ENCODE peak calls at places on chromosome 3, in nine cellular contexts. I is neural progenitor cell; C is RPMI7951; X is left ventricle myocardium superior; V is GM12865; S is NCI-H1092 treated with DMSO at 0.1 percent for 48 hours; F is hippocampal formation; U is endodermal cell; L is stimulated activated CD8-positive, alpha-beta memory T cell treated with anti-CD3 and anti-CD28 coated beads, Interleukin-4, amount 100 ng/mL, for 48 hours. A is an unnamed sample.

GRCh38 chr3:13148561-13149330 is 75.5 kb upstream of the IQSEC1 start:
- DNase-seq in S (no peak), F (no peak), X (no peak), L (no peak), U (peak), C (no peak), I (peak), V (no peak), A (no peak)

GRCh38 chr3:30428251-30428650 is 178.2 kb upstream of the TGFBR2 start:
- DNase-seq in V (no peak), I (no peak), S (no peak), U (no peak), C (peak), L (no peak), F (no peak), X (no peak), A (no peak)

GRCh38 chr3:193129607-193130006 is 111.4 kb upstream of the PLAAT1 start:
- DNase-seq in X (no peak), V (no peak), S (peak), C (no peak), L (no peak), I (no peak), U (peak), F (no peak), A (peak)

GRCh38 chr3:148044141-148044540 is 635.0 kb downstream of the ZIC1 start:
- DNase-seq in L (no peak), C (no peak), U (no peak), S (no peak), I (no peak), V (no peak), X (no peak), F (no peak), A (no peak)

GRCh38 chr3:195237981-195238625 is 32.9 kb downstream of the XXYLT1 start:
- DNase-seq in S (no peak), C (no peak), V (no peak), U (peak), X (no peak), L (no peak), I (no peak), F (no peak), A (no peak)

GRCh38 chr3:110352841-110353595 is 718.6 kb upstream of the NECTIN3 start:
- DNase-seq in V (no peak), C (peak), S (no peak), U (no peak), F (no peak), L (no peak), I (no peak), X (no peak), A (no peak)

GRCh38 chr3:30227571-30228301 is 378.7 kb upstream of the TGFBR2 start:
- DNase-seq in C (peak), V (no peak), U (no peak), F (no peak), I (no peak), S (no peak), X (no peak), L (no peak), A (no peak)

GRCh38 chr3:100384735-100385134 is 16.2 kb downstream of the TOMM70 start:
- DNase-seq in S (no peak), V (no peak), C (no peak), F (no peak), X (no peak), U (no peak), I (no peak), L (no peak), A (no peak)

GRCh38 chr3:50047426-50047825 is 41.3 kb upstream of the RBM5 start:
- DNase-seq in U (no peak), C (no peak), V (no peak), S (no peak), I (no peak), F (no peak), X (no peak), L (no peak), A (no peak)

GRCh38 chr3:119663885-119664284 is 3.5 kb upstream of the POPDC2 start:
- DNase-seq in S (no peak), L (no peak), U (no peak), F (no peak), V (no peak), X (no peak), I (no peak), C (peak), A (no peak)

GRCh38 chr3:5811051-5811450 is 623.5 kb downstream of the EDEM1 start:
- DNase-seq in S (no peak), X (no peak), V (no peak), C (no peak), F (no peak), L (no peak), I (no peak), U (no peak), A (no peak)

GRCh38 chr3:75978686-75979085 is 193.3 kb upstream of the ZNF717 start:
- DNase-seq in V (no peak), U (no peak), S (no peak), X (no peak), C (no peak), I (no peak), L (no peak), F (no peak), A (no peak)

GRCh38 chr3:94146455-94146854 is 83.6 kb downstream of the NSUN3 start:
- DNase-seq in U (no peak), I (no peak), C (no peak), X (no peak), L (no peak), V (no peak), S (no peak), F (no peak), A (no peak)

GRCh38 chr3:194268659-194269487 is 82.3 kb downstream of the CPN2 start:
- DNase-seq in F (no peak), S (no peak), V (no peak), U (peak), L (no peak), X (no peak), I (no peak), C (no peak), A (no peak)

GRCh38 chr3:126355251-126355650 is 2.0 kb downstream of the KLF15 start:
- DNase-seq in F (no peak), U (peak), I (no peak), L (no peak), X (no peak), V (no peak), S (no peak), C (no peak), A (no peak)

GRCh38 chr3:196189608-196190347 is 21.4 kb downstream of the ZDHHC19 start:
- DNase-seq in L (no peak), C (no peak), S (no peak), I (no peak), X (no peak), V (no peak), F (peak), U (no peak), A (no peak)

GRCh38 chr3:132317229-132317948 is at the start of gene ACP3:
- DNase-seq in U (peak), I (peak), V (peak), S (no peak), X (peak), F (peak), L (no peak), C (peak), A (no peak)

GRCh38 chr3:55283441-55283925 is 203.6 kb downstream of the WNT5A start:
- DNase-seq in V (no peak), U (peak), C (no peak), I (no peak), F (no peak), L (no peak), X (no peak), S (no peak), A (no peak)

GRCh38 chr3:152254031-152254430 is 14.7 kb upstream of the MBNL1 start:
- DNase-seq in L (no peak), F (no peak), V (peak), S (no peak), X (no peak), I (no peak), C (no peak), U (no peak), A (no peak)

GRCh38 chr3:46860381-46861292 is 2.6 kb downstream of the MYL3 start:
- DNase-seq in F (no peak), X (peak), U (peak), V (peak), L (peak), I (no peak), S (no peak), C (peak), A (peak)

GRCh38 chr3:32819581-32820348 is 2.0 kb downstream of the TRIM71 start:
- DNase-seq in V (no peak), L (no peak), X (no peak), I (peak), C (no peak), U (peak), S (no peak), F (no peak), A (no peak)

GRCh38 chr3:119529883-119530282 is 29.5 kb downstream of the CD80 start:
- DNase-seq in S (no peak), C (no peak), U (no peak), F (no peak), V (no peak), I (no peak), X (no peak), L (no peak), A (no peak)

GRCh38 chr3:53774414-53774813 is 71.8 kb downstream of the CHDH start:
- DNase-seq in V (no peak), L (no peak), C (no peak), I (no peak), S (no peak), F (no peak), X (no peak), U (no peak), A (no peak)

GRCh38 chr3:131053021-131053420 is 26.3 kb downstream of the NEK11 start:
- DNase-seq in I (no peak), U (no peak), C (peak), V (peak), X (no peak), S (no peak), L (no peak), F (no peak), A (peak)

GRCh38 chr3:50189274-50189673 is 2.1 kb upstream of the GNAT1 start:
- DNase-seq in F (peak), I (peak), S (peak), L (peak), X (peak), U (peak), V (peak), C (peak), A (peak)

GRCh38 chr3:142724682-142725351 is 983 bp downstream of the TRPC1 start:
- DNase-seq in S (peak), L (no peak), X (peak), C (peak), I (peak), U (peak), F (no peak), V (no peak), A (peak)

GRCh38 chr3:71862374-71863145 is 77.6 kb upstream of the PROK2 start:
- DNase-seq in I (no peak), L (no peak), X (no peak), U (no peak), F (no peak), C (no peak), S (no peak), V (no peak), A (no peak)

GRCh38 chr3:59502806-59503205 is 453.0 kb upstream of the CFAP20DC start:
- DNase-seq in F (no peak), V (no peak), I (no peak), C (peak), U (no peak), S (no peak), X (no peak), L (peak), A (no peak)

GRCh38 chr3:9542182-9542581 is 11.4 kb downstream of the LHFPL4 start:
- DNase-seq in L (no peak), I (no peak), U (no peak), S (no peak), V (no peak), F (no peak), C (no peak), X (no peak), A (no peak)

GRCh38 chr3:150216866-150217600 is 191.1 kb upstream of the TSC22D2 start:
- DNase-seq in C (no peak), F (no peak), U (no peak), V (no peak), S (peak), I (no peak), L (no peak), X (no peak), A (no peak)

GRCh38 chr3:119885746-119886530 is 104.0 kb downstream of the NR1I2 start:
- DNase-seq in U (no peak), S (no peak), V (no peak), X (no peak), I (no peak), F (no peak), C (peak), L (no peak), A (no peak)

GRCh38 chr3:176741648-176742047 is 455.6 kb downstream of the TBL1XR1 start:
- DNase-seq in C (no peak), U (no peak), I (no peak), X (no peak), F (no peak), V (no peak), L (no peak), S (no peak), A (peak)

GRCh38 chr3:129950318-129951046 is 24.0 kb upstream of the TRH start:
- DNase-seq in L (no peak), V (peak), F (no peak), S (no peak), I (no peak), X (no peak), U (no peak), C (no peak), A (no peak)

GRCh38 chr3:185724761-185725160 is 100.1 kb downstream of the IGF2BP2 start:
- DNase-seq in S (no peak), F (no peak), X (no peak), I (peak), U (peak), V (no peak), L (no peak), C (peak), A (no peak)

A was measured in SK-MEL-5.